ENCODE peak calls at places on chromosome 22, in seven cellular contexts. F is iris pigment epithelial cell; O is fibroblast of the aortic adventitia; J is NCI-H2107; K is T-helper 1 cell; L is stimulated activated CD4-positive, alpha-beta T cell treated with anti-CD3 and anti-CD28 coated beads, Interleukin-1b, Interleukin-23, amount 100 ng/mL, for 24 hours; Y is NCI-H1930. W is an unnamed sample.

GRCh38 chr22:39300198-39300830 is 19.1 kb downstream of the RPL3 start:
- DNase-seq in F (no peak), O (no peak), J (no peak), K (no peak), L (no peak), Y (no peak), W (no peak)

GRCh38 chr22:36406139-36406538 is 18.4 kb upstream of the MYH9 start:
- DNase-seq in F (no peak), O (no peak), J (no peak), K (no peak), L (no peak), Y (no peak), W (no peak)

GRCh38 chr22:30858976-30859713 is 109.4 kb downstream of the MORC2 start:
- DNase-seq in F (no peak), O (no peak), J (no peak), K (no peak), L (no peak), Y (no peak), W (no peak)

GRCh38 chr22:29269230-29269604 is 1.1 kb downstream of the EWSR1 start:
- DNase-seq in F (no peak), O (peak), J (no peak), K (no peak), L (no peak), Y (no peak), W (no peak)

GRCh38 chr22:46528121-46528610 is 9.3 kb downstream of the CELSR1 start:
- DNase-seq in F (peak), O (peak), J (no peak), K (no peak), L (no peak), Y (no peak), W (no peak)

GRCh38 chr22:39594411-39594810 is 23.9 kb downstream of the CACNA1I start:
- DNase-seq in F (no peak), O (no peak), J (no peak), K (no peak), L (no peak), Y (no peak), W (no peak)

GRCh38 chr22:42695294-42695693 is 25.4 kb downstream of the A4GALT start:
- DNase-seq in F (no peak), O (peak), J (no peak), K (no peak), L (no peak), Y (no peak), W (no peak)

GRCh38 chr22:45493286-45493771 is 9.4 kb upstream of the FBLN1 start:
- DNase-seq in F (no peak), O (peak), J (no peak), K (no peak), L (no peak), Y (no peak), W (no peak)

GRCh38 chr22:50490531-50491308 is 4.1 kb downstream of the MIOX start:
- DNase-seq in F (no peak), O (no peak), J (no peak), K (no peak), L (no peak), Y (no peak), W (no peak)

GRCh38 chr22:44645531-44645930 is 56.5 kb upstream of the PRR5 start:
- DNase-seq in F (no peak), O (no peak), J (no peak), K (no peak), L (no peak), Y (no peak), W (no peak)

GRCh38 chr22:23075050-23075449 is 4.7 kb downstream of the GNAZ start:
- DNase-seq in F (no peak), O (no peak), J (no peak), K (no peak), L (no peak), Y (no peak), W (no peak)